ENCODE peak calls at places on chromosomes 1 and 21, in four cellular contexts. X is lower lobe of right lung, Z is pancreas, F is stomach. I is an unnamed sample.

GRCh38 chr1:211493865-211494653 is 2.1 kb upstream of the RD3 start:
- DNase-seq in X (no peak), F (no peak), Z (no peak), I (no peak)

GRCh38 chr1:182229907-182230522 is 161.6 kb downstream of the GLUL start:
- DNase-seq in Z (no peak), X (no peak), F (no peak), I (no peak)

GRCh38 chr1:8831329-8831728 is 13.9 kb upstream of the RERE start:
- DNase-seq in F (no peak), Z (no peak), X (no peak), I (no peak)

GRCh38 chr1:32393832-32394140 is 455 bp downstream of the BSDC1 start:
- DNase-seq in X (peak), Z (peak), F (peak), I (peak)

GRCh38 chr1:160260436-160261382 is 1.6 kb downstream of the DCAF8 start:
- DNase-seq in X (no peak), F (no peak), Z (no peak), I (no peak)

GRCh38 chr1:48493031-48493430 is 21.0 kb upstream of the SPATA6 start:
- DNase-seq in Z (no peak), F (no peak), X (no peak), I (no peak)

GRCh38 chr1:1683104-1683905 is 9.3 kb downstream of the SLC35E2B start:
- DNase-seq in Z (no peak), X (peak), F (no peak), I (no peak)

GRCh38 chr1:5913078-5913845 is 79.0 kb downstream of the NPHP4 start:
- DNase-seq in F (no peak), X (no peak), Z (no peak), I (no peak)

GRCh38 chr1:90763930-90764329 is 46.8 kb upstream of the BARHL2 start:
- DNase-seq in Z (no peak), X (no peak), F (no peak), I (no peak)

GRCh38 chr1:164443836-164444235 is 115.1 kb upstream of the PBX1 start:
- DNase-seq in X (no peak), Z (no peak), F (no peak), I (no peak)

GRCh38 chr1:219876798-219877209 is 51.6 kb downstream of the SLC30A10 start:
- DNase-seq in F (no peak), Z (no peak), X (no peak), I (no peak)

GRCh38 chr1:203873094-203873493 is 11.7 kb downstream of the SNRPE start:
- DNase-seq in X (no peak), F (no peak), Z (no peak), I (no peak)

GRCh38 chr1:114219247-114219872 is 65.7 kb upstream of the SYT6 start:
- DNase-seq in F (no peak), X (no peak), Z (no peak), I (no peak)

GRCh38 chr1:203475012-203475981 is at the start of gene PRELP:
- DNase-seq in F (peak), Z (peak), X (no peak), I (peak)

GRCh38 chr1:159089184-159089791 is 12.7 kb upstream of the AIM2 start:
- DNase-seq in F (no peak), Z (no peak), X (no peak), I (no peak)

GRCh38 chr1:155044812-155045690 is 6.1 kb upstream of the ADAM15 start:
- DNase-seq in F (peak), Z (peak), X (peak), I (peak)

GRCh38 chr1:198153804-198154203 is 3.0 kb upstream of the NEK7 start:
- DNase-seq in F (no peak), Z (no peak), X (no peak), I (no peak)

GRCh38 chr1:14340244-14340800 is 258.2 kb upstream of the KAZN start:
- DNase-seq in Z (no peak), F (no peak), X (no peak), I (no peak)

GRCh38 chr1:3467096-3468036 is 12.9 kb downstream of the ARHGEF16 start:
- DNase-seq in Z (no peak), F (no peak), X (peak), I (no peak)

GRCh38 chr1:205168291-205168690 is 43.2 kb downstream of the DSTYK start:
- DNase-seq in X (no peak), F (no peak), Z (no peak), I (no peak)

GRCh38 chr1:173878251-173878650 is 10.1 kb downstream of the ZBTB37 start:
- DNase-seq in F (no peak), X (no peak), Z (no peak), I (no peak)

GRCh38 chr1:5752715-5753330 is 239.4 kb downstream of the NPHP4 start:
- DNase-seq in Z (no peak), X (no peak), F (no peak), I (no peak)

GRCh38 chr1:37040773-37041172 is 6.5 kb upstream of the GRIK3 start:
- DNase-seq in F (no peak), Z (no peak), X (no peak), I (no peak)

GRCh38 chr1:247370786-247371732 is 39.4 kb upstream of the ZNF496 start:
- DNase-seq in X (no peak), F (no peak), Z (no peak), I (no peak)

GRCh38 chr1:61506231-61506630 is 218.7 kb downstream of the TM2D1 start:
- DNase-seq in X (no peak), F (no peak), Z (no peak), I (no peak)

GRCh38 chr21:35086357-35086756 is 37.3 kb upstream of the RUNX1 start:
- DNase-seq in F (no peak), Z (no peak), X (no peak), I (no peak)

GRCh38 chr1:53860967-53861411 is 22.9 kb upstream of the NDC1 start:
- DNase-seq in X (no peak), Z (peak), F (peak), I (no peak)

GRCh38 chr21:32403201-32403701 is 9.3 kb upstream of the EVA1C start:
- DNase-seq in F (peak), Z (peak), X (peak), I (peak)

GRCh38 chr1:24560361-24560760 is 4.5 kb downstream of the NCMAP start:
- DNase-seq in X (no peak), Z (no peak), F (no peak), I (no peak)

DNA sequence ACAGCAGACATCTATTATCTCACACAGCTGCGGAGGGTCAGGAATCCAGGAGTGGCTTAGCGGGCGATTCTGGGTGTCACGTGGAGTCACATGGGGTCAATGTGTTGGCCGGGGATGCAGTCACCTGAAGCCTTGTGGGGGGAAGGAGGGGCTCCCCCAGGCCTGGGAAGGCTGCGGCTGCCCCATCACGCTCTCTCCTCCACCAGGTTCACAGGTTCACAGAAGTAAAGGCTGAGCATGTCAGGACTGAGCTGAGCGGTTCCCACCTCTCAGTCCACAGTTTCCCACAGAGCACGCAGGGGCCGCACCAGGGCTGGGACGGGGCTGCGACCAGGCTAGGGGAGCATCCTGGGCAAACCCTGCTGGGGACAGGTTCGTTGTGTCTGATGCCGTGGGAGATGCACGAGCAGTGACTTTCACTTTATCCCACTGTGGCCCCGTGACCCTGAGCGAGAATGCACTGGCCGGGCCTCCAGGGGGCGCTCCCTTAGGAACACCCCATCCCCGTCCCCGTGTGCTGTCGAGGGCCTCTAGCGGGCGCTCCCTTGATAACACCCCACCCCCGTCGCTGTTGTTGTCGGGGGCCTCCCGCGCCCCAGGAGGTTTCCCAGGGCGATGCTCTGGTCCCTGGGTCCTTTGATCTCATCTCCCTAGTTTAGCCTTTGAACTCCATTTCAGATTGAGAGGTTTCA is 73.2 kb upstream of the TRAPPC10 start:
- DNase-seq in X (peak), Z (peak), F (peak), I (peak)
- H3K4me3 ChIP-seq in X (peak), Z (no peak), F (peak), I (peak)

DNA sequence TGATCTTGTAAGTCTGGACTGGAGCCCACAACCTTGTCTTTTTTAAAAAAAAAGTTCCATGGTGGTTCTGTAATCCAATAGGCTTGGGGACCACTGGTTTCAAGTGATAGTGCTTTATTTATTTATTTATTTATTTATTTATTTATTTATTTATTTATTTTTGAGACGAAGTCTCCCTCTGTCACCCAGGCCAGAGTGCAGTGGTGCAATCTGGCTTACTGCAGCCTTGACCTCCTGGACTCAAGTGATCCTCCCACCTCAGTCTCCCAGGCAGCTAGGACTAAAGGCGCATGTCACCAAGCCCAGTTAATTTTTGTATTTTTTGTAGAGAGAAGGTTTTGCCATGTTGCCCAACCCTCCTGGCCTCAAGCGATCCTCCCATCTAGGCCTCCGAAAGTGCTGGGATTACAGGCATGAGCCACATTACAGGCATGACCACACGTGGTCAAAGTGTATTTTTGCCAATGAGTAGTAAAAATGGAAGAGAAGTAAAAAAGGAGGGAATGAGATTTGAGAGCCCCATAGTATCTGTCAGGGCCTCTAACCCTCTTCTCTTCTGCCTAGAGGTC is 44.8 kb upstream of the ARHGAP29 start:
- DNase-seq in F (no peak), X (no peak), Z (no peak), I (no peak)
- H3K27ac ChIP-seq in F (no peak), X (no peak), Z (no peak), I (no peak)

DNA sequence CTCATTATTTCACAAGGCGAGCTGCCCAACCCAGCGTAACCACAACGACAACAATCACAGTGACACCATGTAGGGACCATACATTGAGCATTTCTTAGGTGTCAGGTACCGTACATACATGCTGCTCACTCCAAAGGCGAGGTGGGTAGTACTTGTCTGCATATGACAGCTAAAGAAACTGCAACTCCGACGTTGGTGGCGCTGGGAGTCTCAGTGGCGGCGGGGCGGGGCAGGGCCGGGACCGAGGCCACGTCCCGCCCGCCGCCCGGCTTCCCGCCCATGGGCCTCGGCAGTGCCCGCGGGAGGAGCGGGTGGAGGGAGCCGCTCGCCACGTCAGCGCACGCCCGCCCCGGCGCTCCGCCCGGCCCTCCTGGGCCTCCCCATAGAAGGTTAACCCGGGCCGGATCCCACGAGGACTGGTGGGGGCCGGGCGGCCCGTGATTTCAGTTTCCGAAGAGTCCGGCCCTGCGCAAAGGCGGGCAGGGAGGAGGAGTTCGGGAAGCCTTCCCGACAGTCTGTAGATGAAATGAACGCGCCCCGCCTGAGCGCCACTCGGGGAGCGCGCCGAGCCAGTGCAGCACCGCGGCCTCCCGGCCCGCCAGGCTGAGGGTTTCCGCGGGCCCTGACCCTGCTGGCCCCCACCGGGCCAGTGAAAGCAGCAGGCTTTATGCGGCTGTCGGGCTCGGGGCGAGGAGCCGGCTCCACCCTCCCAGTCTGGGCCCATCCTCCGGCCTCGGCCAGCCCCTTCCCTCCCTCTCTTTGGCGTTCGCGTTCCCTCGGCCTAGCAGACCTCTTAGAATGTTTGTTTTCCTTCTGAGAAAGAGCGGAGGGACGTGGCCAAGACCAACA is 119.8 kb upstream of the JUN start:
- DNase-seq in X (peak), F (peak), Z (peak), I (peak)
- TF ChIP-seq CTCF in X (no peak), F (no peak), Z (no peak), I (no peak)

DNA sequence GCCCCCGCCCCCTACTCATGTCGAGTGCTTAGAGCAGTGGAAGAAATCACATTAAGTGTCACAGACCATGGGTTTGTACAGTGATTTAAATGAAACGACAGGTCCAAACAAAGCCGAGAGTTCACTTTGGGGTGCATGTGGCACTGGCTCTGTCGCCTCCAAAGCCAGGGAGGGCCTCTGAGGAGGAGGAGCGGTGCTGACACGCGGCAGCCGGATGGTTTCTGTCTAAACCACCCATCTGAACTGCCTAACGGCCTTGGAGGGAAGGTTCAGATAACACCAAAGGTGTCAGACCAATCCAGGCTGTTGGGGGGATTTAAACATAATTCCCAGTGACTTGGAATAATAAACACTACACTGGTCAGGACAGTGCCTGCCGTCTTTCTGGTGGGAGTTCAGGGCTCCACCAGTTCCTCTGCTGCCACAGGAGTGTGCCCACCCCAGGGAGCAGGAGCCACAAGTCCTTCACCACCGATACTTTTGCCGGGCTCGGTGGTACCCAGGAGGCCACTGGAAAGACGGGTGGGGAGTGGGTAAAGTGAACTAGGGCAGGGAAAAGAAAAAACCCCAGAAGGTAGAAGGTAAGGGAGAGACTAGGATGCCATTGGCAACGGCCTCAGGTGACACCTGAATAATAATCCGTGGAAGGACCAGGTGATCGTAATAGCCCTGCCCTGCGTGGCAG is 78.2 kb downstream of the SLC66A1 start:
- DNase-seq in Z (no peak), X (no peak), F (no peak), I (no peak)
- H3K4me3 ChIP-seq in Z (no peak), X (peak), F (no peak), I (no peak)